ENCODE peak calls at places on chromosomes 5 and 9, in four cellular contexts. P, J, U and I are unnamed samples.
A peak's percentile ranks its signal among the peaks of the same experiment; 100 is the strongest.

GRCh38 chr5:171483453-171484177 is 64.2 kb downstream of the FGF18 start:
- DNase-seq in P (peak; percentile 91), J (no peak), U (peak; percentile 72), I (no peak)

GRCh38 chr5:54753034-54753433 is 232.4 kb downstream of the ESM1 start:
- DNase-seq in P (peak; percentile 82), J (no peak), U (no peak), I (peak; percentile 47)

GRCh38 chr9:133715866-133716563 is 22.1 kb downstream of the SARDH start:
- DNase-seq in P (no peak), J (peak; percentile 38), U (no peak), I (peak; percentile 84)

GRCh38 chr9:134403682-134404301 is 77.5 kb downstream of the RXRA start:
- DNase-seq in P (peak; percentile 90), J (no peak), U (peak; percentile 49), I (peak; percentile 87)

GRCh38 chr9:136709454-136710109 is 2.8 kb upstream of the DIPK1B start:
- DNase-seq in P (peak; percentile 0), J (peak; percentile 7), U (no peak), I (no peak)

GRCh38 chr9:137305788-137306545 is 3.9 kb upstream of the NRARP start:
- DNase-seq in P (no peak), J (peak; percentile 78), U (no peak), I (no peak)

GRCh38 chr9:113533335-113534225 is 70.1 kb downstream of the RGS3 start:
- DNase-seq in P (no peak), J (no peak), U (no peak), I (no peak)

GRCh38 chr5:90548069-90548593 is 10.5 kb upstream of the ADGRV1 start:
- DNase-seq in P (no peak), J (no peak), U (no peak), I (peak; percentile 7)

GRCh38 chr5:2756211-2756746 is 4.8 kb upstream of the IRX2 start:
- DNase-seq in P (peak; percentile 95), J (peak; percentile 43), U (peak; percentile 56), I (peak; percentile 75)

GRCh38 chr5:2093859-2094615 is 211.3 kb upstream of the IRX4 start:
- DNase-seq in P (peak; percentile 76), J (no peak), U (peak; percentile 96), I (peak; percentile 60)

GRCh38 chr5:140840978-140841962 is at the start of gene PCDHA8:
- DNase-seq in P (peak; percentile 10), J (peak; percentile 58), U (no peak), I (no peak)

GRCh38 chr5:168608821-168609220 is 29.7 kb upstream of the PANK3 start:
- DNase-seq in P (no peak), J (no peak), U (no peak), I (no peak)

GRCh38 chr5:132059043-132059695 is 1.3 kb upstream of the IL3 start:
- DNase-seq in P (no peak), J (no peak), U (no peak), I (no peak)

GRCh38 chr5:61000887-61001286 is 55.9 kb downstream of the NDUFAF2 start:
- DNase-seq in P (peak; percentile 29), J (no peak), U (no peak), I (no peak)

GRCh38 chr5:135222171-135222681 is 176.8 kb downstream of the MACROH2A1 start:
- DNase-seq in P (no peak), J (no peak), U (no peak), I (peak; percentile 47)

GRCh38 chr5:135695656-135696055 is 116.9 kb upstream of the CXCL14 start:
- DNase-seq in P (no peak), J (no peak), U (no peak), I (no peak)

GRCh38 chr5:170491479-170491878 is 12.3 kb upstream of the KCNIP1 start:
- DNase-seq in P (peak; percentile 95), J (no peak), U (peak; percentile 72), I (peak; percentile 29)

GRCh38 chr5:141850183-141850768 is 27.9 kb downstream of the PCDH1 start:
- DNase-seq in P (peak; percentile 67), J (no peak), U (no peak), I (peak; percentile 28)